ENCODE peak calls at places on chromosome 10, in seven cellular contexts. M is astrocyte of the hippocampus; N is LoVo; G is stimulated activated CD8-positive, alpha-beta memory T cell treated with anti-CD3 and anti-CD28 coated beads, Interleukin-4, amount 100 ng/mL, for 24 hours; T is HS-5; I is Caki2; F is Daoy. B is an unnamed sample.

GRCh38 chr10:80700760-80701444 is 163.2 kb downstream of the SH2D4B start:
- DNase-seq in M (no peak), N (no peak), G (no peak), T (no peak), I (no peak), F (no peak), B (no peak)

GRCh38 chr10:124522131-124522902 is 60.7 kb downstream of the LHPP start:
- DNase-seq in M (no peak), N (no peak), G (no peak), T (no peak), I (no peak), F (no peak), B (no peak)

GRCh38 chr10:134205-134742 is 981 bp upstream of the ZMYND11 start:
- DNase-seq in M (no peak), N (no peak), G (no peak), T (no peak), I (peak; percentile 41), F (no peak), B (no peak)

GRCh38 chr10:70903262-70903921 is 15.0 kb upstream of the PCBD1 start:
- DNase-seq in M (peak; percentile 73), N (peak; percentile 44), G (no peak), T (no peak), I (no peak), F (peak; percentile 50), B (no peak)

GRCh38 chr10:104582604-104582951 is 58.5 kb upstream of the SORCS3 start:
- DNase-seq in M (no peak), N (no peak), G (no peak), T (peak; percentile 4), I (no peak), F (no peak), B (no peak)

GRCh38 chr10:70478191-70479160 is at the start of gene PALD1:
- DNase-seq in M (peak; percentile 84), N (peak; percentile 68), G (peak; percentile 28), T (no peak), I (peak; percentile 37), F (peak; percentile 54), B (no peak)

GRCh38 chr10:73182568-73182967 is 14.6 kb downstream of the FAM149B1 start:
- DNase-seq in M (peak; percentile 75), N (peak; percentile 15), G (no peak), T (peak; percentile 45), I (no peak), F (peak; percentile 4), B (no peak)

GRCh38 chr10:72014785-72015480 is 50.7 kb downstream of the CHST3 start:
- DNase-seq in M (no peak), N (no peak), G (no peak), T (no peak), I (no peak), F (no peak), B (no peak)

GRCh38 chr10:10869592-10869991 is 148.1 kb upstream of the CELF2 start:
- DNase-seq in M (peak; percentile 75), N (no peak), G (no peak), T (no peak), I (peak; percentile 57), F (peak; percentile 25), B (no peak)

B was measured in BJ.